ENCODE peak calls at places on chromosomes 4 and X, in seven cellular contexts. One of them, this sample, is unnamed.

GRCh38 chrX:149837639-149838038 is 43.3 kb upstream of the MAGEA8 start:
- DNase-seq in activated naive CD4-positive, alpha-beta T cell treated with anti-CD3 and anti-CD28 coated beads for 36 hours: peak
- DNase-seq in fibroblast of pulmonary artery: no peak
- DNase-seq in stimulated activated CD8-positive, alpha-beta memory T cell treated with anti-CD3 and anti-CD28 coated beads, Interleukin-2, amount 100 ng/mL, for 48 hours: no peak
- DNase-seq in NCI-H2081: no peak
- DNase-seq in RPMI8226: no peak
- DNase-seq in HCEC 1CT: no peak
- DNase-seq in this sample: no peak

GRCh38 chrX:71143508-71143907 is 1.1 kb upstream of the NLGN3 start:
- DNase-seq in RPMI8226: no peak
- DNase-seq in stimulated activated CD8-positive, alpha-beta memory T cell treated with anti-CD3 and anti-CD28 coated beads, Interleukin-2, amount 100 ng/mL, for 48 hours: no peak
- DNase-seq in NCI-H2081: no peak
- DNase-seq in fibroblast of pulmonary artery: peak
- DNase-seq in HCEC 1CT: no peak
- DNase-seq in activated naive CD4-positive, alpha-beta T cell treated with anti-CD3 and anti-CD28 coated beads for 36 hours: no peak
- DNase-seq in this sample: no peak

GRCh38 chr4:189206953-189207352 is 733.7 kb upstream of the FRG1 start:
- DNase-seq in RPMI8226: no peak
- DNase-seq in activated naive CD4-positive, alpha-beta T cell treated with anti-CD3 and anti-CD28 coated beads for 36 hours: no peak
- DNase-seq in HCEC 1CT: no peak
- DNase-seq in NCI-H2081: no peak
- DNase-seq in stimulated activated CD8-positive, alpha-beta memory T cell treated with anti-CD3 and anti-CD28 coated beads, Interleukin-2, amount 100 ng/mL, for 48 hours: no peak
- DNase-seq in fibroblast of pulmonary artery: no peak
- DNase-seq in this sample: no peak

GRCh38 chrX:45070116-45071007 is 130.3 kb downstream of the DIPK2B start:
- DNase-seq in HCEC 1CT: peak
- DNase-seq in RPMI8226: peak
- DNase-seq in fibroblast of pulmonary artery: peak
- DNase-seq in NCI-H2081: peak
- DNase-seq in stimulated activated CD8-positive, alpha-beta memory T cell treated with anti-CD3 and anti-CD28 coated beads, Interleukin-2, amount 100 ng/mL, for 48 hours: no peak
- DNase-seq in activated naive CD4-positive, alpha-beta T cell treated with anti-CD3 and anti-CD28 coated beads for 36 hours: peak
- DNase-seq in this sample: peak

GRCh38 chr4:100511906-100512305 is 5.9 kb downstream of the EMCN start:
- DNase-seq in NCI-H2081: no peak
- DNase-seq in HCEC 1CT: no peak
- DNase-seq in RPMI8226: no peak
- DNase-seq in fibroblast of pulmonary artery: no peak
- DNase-seq in stimulated activated CD8-positive, alpha-beta memory T cell treated with anti-CD3 and anti-CD28 coated beads, Interleukin-2, amount 100 ng/mL, for 48 hours: no peak
- DNase-seq in activated naive CD4-positive, alpha-beta T cell treated with anti-CD3 and anti-CD28 coated beads for 36 hours: no peak
- DNase-seq in this sample: peak

GRCh38 chr4:46404961-46405360 is 15.0 kb upstream of the GABRA2 start:
- DNase-seq in HCEC 1CT: no peak
- DNase-seq in stimulated activated CD8-positive, alpha-beta memory T cell treated with anti-CD3 and anti-CD28 coated beads, Interleukin-2, amount 100 ng/mL, for 48 hours: no peak
- DNase-seq in activated naive CD4-positive, alpha-beta T cell treated with anti-CD3 and anti-CD28 coated beads for 36 hours: no peak
- DNase-seq in NCI-H2081: peak
- DNase-seq in RPMI8226: no peak
- DNase-seq in fibroblast of pulmonary artery: peak
- DNase-seq in this sample: no peak

GRCh38 chr4:40832175-40832574 is 82.4 kb downstream of the NSUN7 start:
- DNase-seq in fibroblast of pulmonary artery: no peak
- DNase-seq in stimulated activated CD8-positive, alpha-beta memory T cell treated with anti-CD3 and anti-CD28 coated beads, Interleukin-2, amount 100 ng/mL, for 48 hours: no peak
- DNase-seq in NCI-H2081: no peak
- DNase-seq in HCEC 1CT: no peak
- DNase-seq in RPMI8226: no peak
- DNase-seq in activated naive CD4-positive, alpha-beta T cell treated with anti-CD3 and anti-CD28 coated beads for 36 hours: no peak
- DNase-seq in this sample: no peak

GRCh38 chr4:166594326-166594946 is 639.9 kb downstream of the SPOCK3 start:
- DNase-seq in HCEC 1CT: peak
- DNase-seq in stimulated activated CD8-positive, alpha-beta memory T cell treated with anti-CD3 and anti-CD28 coated beads, Interleukin-2, amount 100 ng/mL, for 48 hours: no peak
- DNase-seq in NCI-H2081: peak
- DNase-seq in fibroblast of pulmonary artery: peak
- DNase-seq in RPMI8226: peak
- DNase-seq in activated naive CD4-positive, alpha-beta T cell treated with anti-CD3 and anti-CD28 coated beads for 36 hours: peak
- DNase-seq in this sample: peak

GRCh38 chrX:37638047-37638446 is 47.5 kb upstream of the XK start:
- DNase-seq in fibroblast of pulmonary artery: no peak
- DNase-seq in NCI-H2081: no peak
- DNase-seq in HCEC 1CT: no peak
- DNase-seq in stimulated activated CD8-positive, alpha-beta memory T cell treated with anti-CD3 and anti-CD28 coated beads, Interleukin-2, amount 100 ng/mL, for 48 hours: no peak
- DNase-seq in RPMI8226: peak
- DNase-seq in activated naive CD4-positive, alpha-beta T cell treated with anti-CD3 and anti-CD28 coated beads for 36 hours: no peak
- DNase-seq in this sample: no peak

GRCh38 chrX:40402771-40403533 is 177.8 kb upstream of the ATP6AP2 start:
- DNase-seq in RPMI8226: no peak
- DNase-seq in activated naive CD4-positive, alpha-beta T cell treated with anti-CD3 and anti-CD28 coated beads for 36 hours: peak
- DNase-seq in NCI-H2081: no peak
- DNase-seq in fibroblast of pulmonary artery: peak
- DNase-seq in HCEC 1CT: peak
- DNase-seq in stimulated activated CD8-positive, alpha-beta memory T cell treated with anti-CD3 and anti-CD28 coated beads, Interleukin-2, amount 100 ng/mL, for 48 hours: no peak
- DNase-seq in this sample: no peak

GRCh38 chrX:125850693-125851092 is 315.4 kb downstream of the DCAF12L2 start:
- DNase-seq in RPMI8226: no peak
- DNase-seq in stimulated activated CD8-positive, alpha-beta memory T cell treated with anti-CD3 and anti-CD28 coated beads, Interleukin-2, amount 100 ng/mL, for 48 hours: no peak
- DNase-seq in activated naive CD4-positive, alpha-beta T cell treated with anti-CD3 and anti-CD28 coated beads for 36 hours: no peak
- DNase-seq in fibroblast of pulmonary artery: no peak
- DNase-seq in HCEC 1CT: no peak
- DNase-seq in NCI-H2081: no peak
- DNase-seq in this sample: no peak

GRCh38 chrX:24506082-24506481 is 41.0 kb downstream of the PDK3 start:
- DNase-seq in HCEC 1CT: no peak
- DNase-seq in stimulated activated CD8-positive, alpha-beta memory T cell treated with anti-CD3 and anti-CD28 coated beads, Interleukin-2, amount 100 ng/mL, for 48 hours: no peak
- DNase-seq in activated naive CD4-positive, alpha-beta T cell treated with anti-CD3 and anti-CD28 coated beads for 36 hours: peak
- DNase-seq in fibroblast of pulmonary artery: peak
- DNase-seq in NCI-H2081: no peak
- DNase-seq in RPMI8226: no peak
- DNase-seq in this sample: no peak

GRCh38 chrX:101932249-101932570 is 383 bp upstream of the ZMAT1 start:
- DNase-seq in RPMI8226: no peak
- DNase-seq in stimulated activated CD8-positive, alpha-beta memory T cell treated with anti-CD3 and anti-CD28 coated beads, Interleukin-2, amount 100 ng/mL, for 48 hours: no peak
- DNase-seq in NCI-H2081: no peak
- DNase-seq in HCEC 1CT: no peak
- DNase-seq in activated naive CD4-positive, alpha-beta T cell treated with anti-CD3 and anti-CD28 coated beads for 36 hours: no peak
- DNase-seq in fibroblast of pulmonary artery: no peak
- DNase-seq in this sample: no peak

GRCh38 chrX:109943092-109943739 is 59.7 kb upstream of the TMEM164 start:
- DNase-seq in RPMI8226: no peak
- DNase-seq in stimulated activated CD8-positive, alpha-beta memory T cell treated with anti-CD3 and anti-CD28 coated beads, Interleukin-2, amount 100 ng/mL, for 48 hours: no peak
- DNase-seq in activated naive CD4-positive, alpha-beta T cell treated with anti-CD3 and anti-CD28 coated beads for 36 hours: no peak
- DNase-seq in fibroblast of pulmonary artery: no peak
- DNase-seq in HCEC 1CT: no peak
- DNase-seq in NCI-H2081: no peak
- DNase-seq in this sample: no peak

GRCh38 chr4:158871050-158871724 is 102.4 kb downstream of the FNIP2 start:
- DNase-seq in RPMI8226: no peak
- DNase-seq in NCI-H2081: no peak
- DNase-seq in HCEC 1CT: no peak
- DNase-seq in stimulated activated CD8-positive, alpha-beta memory T cell treated with anti-CD3 and anti-CD28 coated beads, Interleukin-2, amount 100 ng/mL, for 48 hours: no peak
- DNase-seq in fibroblast of pulmonary artery: peak
- DNase-seq in activated naive CD4-positive, alpha-beta T cell treated with anti-CD3 and anti-CD28 coated beads for 36 hours: no peak
- DNase-seq in this sample: no peak

GRCh38 chr4:180197471-180197870 is 2045.7 kb upstream of the TENM3 start:
- DNase-seq in stimulated activated CD8-positive, alpha-beta memory T cell treated with anti-CD3 and anti-CD28 coated beads, Interleukin-2, amount 100 ng/mL, for 48 hours: no peak
- DNase-seq in RPMI8226: no peak
- DNase-seq in NCI-H2081: no peak
- DNase-seq in fibroblast of pulmonary artery: no peak
- DNase-seq in HCEC 1CT: no peak
- DNase-seq in activated naive CD4-positive, alpha-beta T cell treated with anti-CD3 and anti-CD28 coated beads for 36 hours: no peak
- DNase-seq in this sample: no peak

GRCh38 chr4:86496094-86497060 is 97.7 kb upstream of the PTPN13 start:
- DNase-seq in NCI-H2081: peak
- DNase-seq in RPMI8226: peak
- DNase-seq in fibroblast of pulmonary artery: peak
- DNase-seq in stimulated activated CD8-positive, alpha-beta memory T cell treated with anti-CD3 and anti-CD28 coated beads, Interleukin-2, amount 100 ng/mL, for 48 hours: peak
- DNase-seq in HCEC 1CT: peak
- DNase-seq in activated naive CD4-positive, alpha-beta T cell treated with anti-CD3 and anti-CD28 coated beads for 36 hours: peak
- DNase-seq in this sample: peak

GRCh38 chrX:153515435-153515834 is 2.0 kb upstream of the ATP2B3 start:
- DNase-seq in NCI-H2081: no peak
- DNase-seq in stimulated activated CD8-positive, alpha-beta memory T cell treated with anti-CD3 and anti-CD28 coated beads, Interleukin-2, amount 100 ng/mL, for 48 hours: no peak
- DNase-seq in fibroblast of pulmonary artery: no peak
- DNase-seq in HCEC 1CT: no peak
- DNase-seq in activated naive CD4-positive, alpha-beta T cell treated with anti-CD3 and anti-CD28 coated beads for 36 hours: no peak
- DNase-seq in RPMI8226: no peak
- DNase-seq in this sample: no peak

GRCh38 chrX:103376979-103377324 is 614 bp downstream of the BEX3 start:
- DNase-seq in stimulated activated CD8-positive, alpha-beta memory T cell treated with anti-CD3 and anti-CD28 coated beads, Interleukin-2, amount 100 ng/mL, for 48 hours: no peak
- DNase-seq in NCI-H2081: peak
- DNase-seq in fibroblast of pulmonary artery: peak
- DNase-seq in HCEC 1CT: no peak
- DNase-seq in RPMI8226: no peak
- DNase-seq in activated naive CD4-positive, alpha-beta T cell treated with anti-CD3 and anti-CD28 coated beads for 36 hours: no peak
- DNase-seq in this sample: peak

GRCh38 chrX:3384330-3384729 is 37.9 kb upstream of the MXRA5 start:
- DNase-seq in RPMI8226: no peak
- DNase-seq in activated naive CD4-positive, alpha-beta T cell treated with anti-CD3 and anti-CD28 coated beads for 36 hours: no peak
- DNase-seq in stimulated activated CD8-positive, alpha-beta memory T cell treated with anti-CD3 and anti-CD28 coated beads, Interleukin-2, amount 100 ng/mL, for 48 hours: no peak
- DNase-seq in NCI-H2081: no peak
- DNase-seq in fibroblast of pulmonary artery: no peak
- DNase-seq in HCEC 1CT: no peak
- DNase-seq in this sample: no peak

GRCh38 chr4:150570862-150571261 is 11.1 kb upstream of the MAB21L2 start:
- DNase-seq in NCI-H2081: peak
- DNase-seq in HCEC 1CT: no peak
- DNase-seq in fibroblast of pulmonary artery: no peak
- DNase-seq in RPMI8226: no peak
- DNase-seq in stimulated activated CD8-positive, alpha-beta memory T cell treated with anti-CD3 and anti-CD28 coated beads, Interleukin-2, amount 100 ng/mL, for 48 hours: no peak
- DNase-seq in activated naive CD4-positive, alpha-beta T cell treated with anti-CD3 and anti-CD28 coated beads for 36 hours: no peak
- DNase-seq in this sample: no peak

GRCh38 chr4:84965558-84966381 is 720 bp downstream of the WDFY3 start:
- DNase-seq in stimulated activated CD8-positive, alpha-beta memory T cell treated with anti-CD3 and anti-CD28 coated beads, Interleukin-2, amount 100 ng/mL, for 48 hours: no peak
- DNase-seq in activated naive CD4-positive, alpha-beta T cell treated with anti-CD3 and anti-CD28 coated beads for 36 hours: no peak
- DNase-seq in HCEC 1CT: peak
- DNase-seq in RPMI8226: peak
- DNase-seq in fibroblast of pulmonary artery: peak
- DNase-seq in NCI-H2081: peak
- DNase-seq in this sample: peak

GRCh38 chrX:52990848-52991247 is 32.5 kb upstream of the FAM156A start:
- DNase-seq in activated naive CD4-positive, alpha-beta T cell treated with anti-CD3 and anti-CD28 coated beads for 36 hours: no peak
- DNase-seq in fibroblast of pulmonary artery: no peak
- DNase-seq in RPMI8226: no peak
- DNase-seq in HCEC 1CT: no peak
- DNase-seq in stimulated activated CD8-positive, alpha-beta memory T cell treated with anti-CD3 and anti-CD28 coated beads, Interleukin-2, amount 100 ng/mL, for 48 hours: no peak
- DNase-seq in NCI-H2081: no peak
- DNase-seq in this sample: no peak

GRCh38 chr4:184503869-184504300 is 29.5 kb upstream of the IRF2 start:
- DNase-seq in activated naive CD4-positive, alpha-beta T cell treated with anti-CD3 and anti-CD28 coated beads for 36 hours: peak
- DNase-seq in stimulated activated CD8-positive, alpha-beta memory T cell treated with anti-CD3 and anti-CD28 coated beads, Interleukin-2, amount 100 ng/mL, for 48 hours: no peak
- DNase-seq in fibroblast of pulmonary artery: peak
- DNase-seq in HCEC 1CT: no peak
- DNase-seq in NCI-H2081: no peak
- DNase-seq in RPMI8226: peak
- DNase-seq in this sample: peak

GRCh38 chr4:157121396-157121795 is 45.4 kb downstream of the GLRB start:
- DNase-seq in HCEC 1CT: no peak
- DNase-seq in NCI-H2081: no peak
- DNase-seq in fibroblast of pulmonary artery: no peak
- DNase-seq in stimulated activated CD8-positive, alpha-beta memory T cell treated with anti-CD3 and anti-CD28 coated beads, Interleukin-2, amount 100 ng/mL, for 48 hours: no peak
- DNase-seq in RPMI8226: no peak
- DNase-seq in activated naive CD4-positive, alpha-beta T cell treated with anti-CD3 and anti-CD28 coated beads for 36 hours: no peak
- DNase-seq in this sample: no peak